ENCODE peak calls at places on chromosomes 11 and 22, in six cellular contexts. E, I, U, W, T and Z are unnamed samples.

GRCh38 chr11:89737116-89737515 is 27.0 kb downstream of the TRIM77 start:
- DNase-seq in I (no peak), E (no peak), U (no peak), T (no peak), W (no peak), Z (no peak)

GRCh38 chr11:123797065-123797940 is 8.8 kb downstream of the OR6M1 start:
- DNase-seq in E (no peak), U (no peak), I (no peak), W (no peak), T (no peak), Z (no peak)

GRCh38 chr11:575324-575995 is 810 bp upstream of the PHRF1 start:
- DNase-seq in I (no peak), E (no peak), W (no peak), T (peak), U (peak), Z (no peak)

GRCh38 chr11:117188620-117189081 is 10.1 kb downstream of the SIDT2 start:
- DNase-seq in W (peak), T (no peak), E (no peak), I (peak), U (no peak), Z (peak)

GRCh38 chr11:26187639-26188038 is 144.3 kb upstream of the ANO3 start:
- DNase-seq in E (no peak), U (no peak), I (no peak), W (no peak), T (no peak), Z (no peak)

GRCh38 chr11:119029340-119030028 is 1.2 kb downstream of the SLC37A4 start:
- DNase-seq in U (peak), W (no peak), I (no peak), T (no peak), E (no peak), Z (peak)

GRCh38 chr22:37472418-37473006 is 13.7 kb downstream of the MFNG start:
- DNase-seq in I (peak), W (no peak), E (no peak), U (peak), T (no peak), Z (no peak)

GRCh38 chr11:13210424-13210823 is 67.2 kb upstream of the BMAL1 start:
- DNase-seq in I (peak), T (no peak), W (no peak), E (peak), U (peak), Z (no peak)

GRCh38 chr22:48644108-48644507 is 1183.6 kb downstream of the BRD1 start:
- DNase-seq in W (no peak), T (no peak), E (no peak), U (no peak), I (no peak), Z (no peak)

GRCh38 chr11:62612366-62613274 is at the start of the genes EML3 and ROM1:
- DNase-seq in U (peak), W (peak), E (peak), T (peak), I (peak), Z (peak)

GRCh38 chr11:116614306-116615210 is 158.2 kb downstream of the BUD13 start:
- DNase-seq in E (no peak), W (no peak), U (no peak), I (no peak), T (no peak), Z (no peak)

GRCh38 chr11:23957309-23957708 is 539.5 kb upstream of the LUZP2 start:
- DNase-seq in I (no peak), U (no peak), W (no peak), E (no peak), T (no peak), Z (no peak)

GRCh38 chr22:46895753-46896152 is 133.3 kb downstream of the TBC1D22A start:
- DNase-seq in U (no peak), W (no peak), E (no peak), I (no peak), T (no peak), Z (no peak)

GRCh38 chr11:91248199-91248807 is 976.3 kb upstream of the FAT3 start:
- DNase-seq in I (peak), W (no peak), E (no peak), U (peak), T (no peak), Z (no peak)

GRCh38 chr11:102267602-102268001 is 49.7 kb upstream of the BIRC3 start:
- DNase-seq in U (no peak), I (no peak), T (no peak), W (no peak), E (no peak), Z (no peak)

GRCh38 chr22:27310966-27311665 is 490.4 kb downstream of the MN1 start:
- DNase-seq in W (no peak), I (peak), U (peak), T (no peak), E (no peak), Z (no peak)

GRCh38 chr11:122363306-122363705 is 247.3 kb upstream of the BLID start:
- DNase-seq in E (no peak), I (peak), T (no peak), W (no peak), U (no peak), Z (no peak)

GRCh38 chr22:37843746-37844089 is 416 bp downstream of the ANKRD54 start:
- DNase-seq in E (peak), U (no peak), W (no peak), T (no peak), I (peak), Z (peak)

GRCh38 chr11:134024420-134025085 is 44.3 kb upstream of the JAM3 start:
- DNase-seq in E (no peak), U (no peak), I (no peak), T (no peak), W (no peak), Z (no peak)

GRCh38 chr11:45106006-45106405 is 40.4 kb upstream of the PRDM11 start:
- DNase-seq in I (no peak), W (no peak), U (no peak), E (no peak), T (no peak), Z (no peak)

GRCh38 chr11:102599642-102600261 is 25.4 kb downstream of the MMP20 start:
- DNase-seq in E (no peak), I (no peak), T (peak), U (no peak), W (no peak), Z (peak)

GRCh38 chr11:48093795-48094642 is 113.7 kb downstream of the PTPRJ start:
- DNase-seq in T (peak), I (peak), U (no peak), W (no peak), E (no peak), Z (no peak)

GRCh38 chr22:19687561-19688300 is 26.6 kb upstream of the SEPTIN5 start:
- DNase-seq in U (no peak), I (no peak), T (no peak), W (no peak), E (no peak), Z (no peak)

GRCh38 chr11:132590554-132590953 is 941.7 kb downstream of the OPCML start:
- DNase-seq in I (no peak), T (no peak), U (no peak), W (no peak), E (no peak), Z (no peak)

GRCh38 chr22:36323855-36324331 is 63.9 kb downstream of the MYH9 start:
- DNase-seq in I (no peak), T (no peak), W (no peak), U (peak), E (peak), Z (no peak)

GRCh38 chr11:64060861-64061444 is 25.2 kb downstream of the FLRT1 start:
- DNase-seq in T (peak), W (peak), E (peak), U (peak), I (peak), Z (peak)

GRCh38 chr22:23527971-23528740 is 51.9 kb downstream of the IGLL1 start:
- DNase-seq in T (no peak), W (no peak), U (no peak), E (no peak), I (no peak), Z (no peak)

GRCh38 chr11:87263979-87264378 is 226.2 kb downstream of the TMEM135 start:
- DNase-seq in E (no peak), U (no peak), I (no peak), T (no peak), W (no peak), Z (no peak)

GRCh38 chr11:9179141-9179540 is 86.0 kb downstream of the DENND5A start:
- DNase-seq in T (no peak), U (no peak), W (no peak), E (no peak), I (no peak), Z (no peak)

GRCh38 chr11:2468363-2469240 is 23.8 kb downstream of the KCNQ1 start:
- DNase-seq in U (no peak), I (no peak), E (no peak), W (peak), T (no peak), Z (no peak)

GRCh38 chr11:118870396-118871343 is 13.0 kb upstream of the CXCR5 start:
- DNase-seq in I (no peak), W (no peak), U (peak), T (peak), E (peak), Z (no peak)

GRCh38 chr11:12693485-12694181 is 19.4 kb downstream of the TEAD1 start:
- DNase-seq in E (peak), T (no peak), I (no peak), U (no peak), W (no peak), Z (no peak)

GRCh38 chr11:108609681-108610080 is 16.1 kb upstream of the EXPH5 start:
- DNase-seq in T (no peak), W (no peak), E (no peak), U (no peak), I (no peak), Z (no peak)

GRCh38 chr11:44162004-44162403 is 66.5 kb downstream of the EXT2 start:
- DNase-seq in W (no peak), T (no peak), I (no peak), E (no peak), U (no peak), Z (no peak)

DNA sequence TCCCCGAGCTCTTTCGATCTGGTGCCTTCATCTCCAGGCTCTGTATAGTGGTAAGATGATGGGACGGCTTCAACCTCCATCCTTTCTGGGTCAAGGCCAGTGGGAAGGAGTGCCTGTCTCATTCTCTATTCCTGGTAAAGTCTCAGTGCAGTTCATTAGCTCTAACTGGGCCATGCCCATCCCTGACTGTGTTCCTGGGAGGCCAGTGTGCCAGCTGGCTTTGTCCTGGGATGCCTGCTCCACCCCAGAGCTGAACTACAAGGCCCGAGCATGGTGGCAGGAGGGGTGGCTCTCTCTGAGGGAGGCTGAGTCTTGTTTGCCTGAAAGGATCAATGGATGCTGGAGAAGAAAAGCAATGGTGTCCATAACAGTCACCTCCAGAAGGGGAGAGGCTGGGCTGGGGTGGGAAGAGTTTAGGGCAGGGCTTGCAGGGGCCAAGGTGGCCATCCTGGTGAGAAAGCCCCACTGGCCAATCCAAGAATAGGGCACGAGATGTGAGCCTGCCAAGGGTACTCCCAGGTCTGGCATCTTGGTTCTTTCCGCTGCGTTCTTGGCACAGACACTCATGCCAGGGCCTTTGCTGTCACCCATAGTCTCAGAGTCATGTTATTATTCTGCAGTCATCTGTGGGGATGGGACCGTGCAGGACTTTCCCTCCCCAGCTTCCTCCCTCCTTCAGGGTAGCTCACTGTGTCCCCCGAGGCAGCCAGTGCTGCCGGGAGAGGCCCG is 60.1 kb downstream of the PARVB start:
- DNase-seq in I (no peak), U (no peak), W (no peak), T (no peak), E (peak), Z (no peak)
- TF ChIP-seq CTCF in I (no peak), U (no peak), W (no peak), T (no peak), E (no peak), Z (no peak)

DNA sequence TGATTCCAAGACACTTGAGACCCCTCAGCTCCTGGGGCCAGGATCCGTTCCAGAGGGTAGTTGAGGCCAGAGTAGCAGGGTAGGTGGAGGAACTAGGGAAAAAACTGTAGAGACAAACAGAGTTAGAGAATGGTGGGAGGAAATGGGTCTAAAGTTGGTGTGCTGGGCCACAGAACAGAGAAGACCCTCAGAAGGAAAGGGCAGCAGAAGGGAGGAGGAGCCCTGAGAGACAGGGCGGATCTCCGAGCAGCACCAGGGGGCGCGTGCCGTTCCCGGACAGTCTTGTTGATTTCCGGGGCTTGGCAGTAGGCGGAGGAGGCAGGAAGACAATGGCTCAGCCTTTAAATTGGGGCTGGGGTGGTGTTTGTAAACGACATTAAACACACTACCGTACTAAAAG is 2.4 kb upstream of the CECR2 start:
- DNase-seq in W (no peak), T (peak), E (peak), I (peak), U (peak), Z (peak)
- TF ChIP-seq CTCF in W (no peak), T (peak), E (peak), I (peak), U (peak), Z (peak)

GRCh38 chr11:79097279-79097875 is 343.5 kb downstream of the TENM4 start:
- DNase-seq in U (no peak), W (no peak), I (no peak), T (no peak), E (no peak), Z (no peak)

GRCh38 chr11:79101736-79102135 is 339.1 kb downstream of the TENM4 start:
- DNase-seq in I (no peak), U (no peak), W (no peak), T (no peak), E (no peak), Z (no peak)

GRCh38 chr11:79102821-79103220 is 338.0 kb downstream of the TENM4 start:
- DNase-seq in W (no peak), E (no peak), I (no peak), U (no peak), T (no peak), Z (no peak)

GRCh38 chr11:79098096-79098495 is 342.7 kb downstream of the TENM4 start:
- DNase-seq in I (no peak), T (no peak), U (peak), W (no peak), E (no peak), Z (no peak)

GRCh38 chr11:79100093-79100704 is 340.6 kb downstream of the TENM4 start:
- DNase-seq in I (peak), T (no peak), E (no peak), W (no peak), U (peak), Z (peak)
- TF ChIP-seq CTCF in I (peak), T (peak), E (peak), W (peak), U (peak), Z (peak)

GRCh38 chr11:69510471-69511357 is 29.3 kb downstream of the LINC01488 start:
- DNase-seq in I (no peak), T (no peak), U (no peak), W (no peak), E (no peak), Z (no peak)

GRCh38 chr11:69513196-69513595 is 31.7 kb downstream of the LINC01488 start:
- DNase-seq in T (no peak), U (no peak), E (no peak), W (no peak), I (no peak), Z (no peak)

GRCh38 chr11:69512790-69513189 is 31.3 kb downstream of the LINC01488 start:
- DNase-seq in U (no peak), E (no peak), T (no peak), I (no peak), W (no peak), Z (no peak)

GRCh38 chr11:69511358-69512015 is 30.0 kb downstream of the LINC01488 start:
- DNase-seq in E (no peak), U (no peak), W (no peak), I (peak), T (no peak), Z (no peak)

DNA sequence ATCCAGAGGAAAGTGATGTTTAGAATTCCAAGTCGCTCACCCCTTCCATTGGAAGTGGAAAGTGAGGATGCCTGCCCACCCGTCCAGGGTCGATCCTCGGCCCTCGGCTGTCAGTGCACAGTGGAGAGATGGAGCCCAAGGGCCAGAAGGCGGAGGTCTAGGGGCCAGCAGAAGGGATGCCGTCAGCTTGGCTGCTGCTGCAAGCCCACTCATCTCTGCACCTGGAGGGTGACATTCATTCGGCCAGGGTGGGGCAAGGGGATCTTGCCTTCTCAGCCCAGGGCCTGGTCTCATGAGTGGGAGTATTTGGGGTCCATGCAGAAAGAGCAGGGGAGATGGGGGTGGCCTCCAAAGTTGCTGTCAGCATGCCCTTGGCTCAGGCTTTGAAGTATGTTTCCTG is 30.7 kb downstream of the LINC01488 start:
- DNase-seq in E (no peak), U (no peak), I (no peak), T (no peak), W (no peak), Z (no peak)
- TF ChIP-seq CTCF in E (no peak), U (no peak), I (no peak), T (no peak), W (no peak), Z (no peak)

GRCh38 chr11:78270993-78271392 is 82.3 kb downstream of the USP35 start:
- DNase-seq in U (no peak), I (no peak), W (no peak), T (no peak), E (no peak), Z (no peak)
- TF ChIP-seq CTCF in U (no peak), I (no peak), W (no peak), T (no peak), E (no peak), Z (no peak)

GRCh38 chr22:33386270-33386669 is 328.1 kb upstream of the SYN3 start:
- DNase-seq in W (no peak), U (no peak), I (no peak), E (no peak), T (no peak), Z (no peak)
- TF ChIP-seq CTCF in W (no peak), U (no peak), I (no peak), E (no peak), T (no peak), Z (no peak)

DNA sequence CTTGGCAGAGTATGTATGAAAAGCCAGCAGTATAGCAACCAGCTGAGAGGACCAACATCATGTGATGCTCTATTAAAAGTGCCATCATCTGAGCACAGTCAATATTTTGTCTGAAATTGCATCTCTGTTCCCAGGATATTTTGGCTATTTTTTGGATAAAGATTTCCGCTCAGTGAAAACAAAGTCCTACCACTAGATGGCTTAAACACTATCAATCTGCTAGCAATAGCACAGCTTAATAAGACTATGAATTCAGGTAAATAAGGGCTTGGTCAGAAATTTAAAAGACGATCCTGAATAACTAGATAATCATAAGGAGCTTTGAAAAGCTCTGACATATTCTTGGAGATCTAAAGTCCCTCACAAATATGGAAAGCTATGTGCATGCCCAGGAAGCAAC is 74.4 kb downstream of the MS4A13 start:
- DNase-seq in W (no peak), I (no peak), E (no peak), U (no peak), T (no peak), Z (no peak)
- TF ChIP-seq CTCF in W (no peak), I (peak), E (no peak), U (peak), T (peak), Z (no peak)

GRCh38 chr22:39098026-39098425 is 982 bp downstream of the APOBEC3H start:
- DNase-seq in E (no peak), W (no peak), T (peak), I (no peak), U (no peak), Z (no peak)
- TF ChIP-seq CTCF in E (no peak), W (no peak), T (no peak), I (no peak), U (no peak), Z (no peak)

GRCh38 chr11:66221726-66222236 is 46.7 kb upstream of the RAB1B start:
- DNase-seq in I (no peak), U (no peak), E (no peak), T (no peak), W (no peak), Z (peak)
- TF ChIP-seq CTCF in I (no peak), U (no peak), E (no peak), T (no peak), W (no peak), Z (peak)